ENCODE peak calls at places on chromosomes 16 and 17, in nine cellular contexts. O is HepG2, Z is HFF-Myc, L is B cell, F is ELF-1, H is NCI-H1092, K is psoas muscle, E is GM04504, P is frontal cortex. I is an unnamed sample.

GRCh38 chr16:27963471-27963965 is 100.0 kb downstream of the GSG1L start:
- DNase-seq in O (no peak), Z (no peak), L (no peak), F (no peak), H (no peak), K (no peak), E (no peak), P (no peak), I (no peak)

GRCh38 chr17:45888392-45888791 is 6.0 kb upstream of the MAPT start:
- DNase-seq in O (no peak), Z (no peak), L (no peak), F (no peak), H (no peak), K (no peak), E (no peak), P (no peak), I (no peak)

GRCh38 chr17:63950940-63951907 is 19.1 kb upstream of the CD79B start:
- DNase-seq in O (peak), Z (no peak), L (peak), F (peak), H (no peak), K (no peak), E (no peak), P (no peak), I (peak)

GRCh38 chr16:28254158-28254557 is 38.2 kb upstream of the SBK1 start:
- DNase-seq in O (no peak), Z (no peak), L (no peak), F (no peak), H (no peak), K (no peak), E (no peak), P (no peak), I (no peak)

GRCh38 chr17:30224419-30224960 is 11.0 kb downstream of the SLC6A4 start:
- DNase-seq in O (no peak), Z (no peak), L (no peak), F (peak), H (no peak), K (no peak), E (no peak), P (no peak), I (no peak)

GRCh38 chr17:50865060-50865867 is 890 bp downstream of the TOB1 start:
- DNase-seq in O (peak), Z (no peak), L (no peak), F (peak), H (peak), K (peak), E (no peak), P (peak), I (peak)

GRCh38 chr16:46885960-46886763 is 2.0 kb downstream of the GPT2 start:
- DNase-seq in O (no peak), Z (no peak), L (no peak), F (peak), H (no peak), K (peak), E (no peak), P (no peak), I (no peak)

GRCh38 chr17:40566027-40566426 is 755 bp upstream of the CCR7 start:
- DNase-seq in O (no peak), Z (no peak), L (no peak), F (no peak), H (no peak), K (no peak), E (no peak), P (no peak), I (no peak)

GRCh38 chr16:66278604-66279262 is 87.8 kb upstream of the CDH5 start:
- DNase-seq in O (no peak), Z (no peak), L (no peak), F (peak), H (no peak), K (no peak), E (no peak), P (no peak), I (no peak)